ENCODE peak calls at places on chromosomes 3 and 15, in seven cellular contexts. B is tibial artery; H is HCT116; T is suprapubic skin; W is upper lobe of right lung; I is CD8-positive, alpha-beta memory T cell; V is CD4-positive, alpha-beta memory T cell. F is an unnamed sample.

GRCh38 chr3:36729204-36730056 is 34.9 kb downstream of the DCLK3 start:
- DNase-seq in V (peak; percentile 15), I (peak; percentile 15), T (no peak), H (peak; percentile 39), W (no peak), B (no peak), F (no peak)

GRCh38 chr3:156892701-156893100 is 66.5 kb downstream of the LEKR1 start:
- DNase-seq in H (peak; percentile 7), B (no peak), W (no peak), V (no peak), T (no peak), I (no peak), F (no peak)

GRCh38 chr15:36965561-36966342 is 134.6 kb downstream of the MEIS2 start:
- DNase-seq in T (no peak), I (no peak), V (no peak), B (no peak), W (no peak), H (no peak), F (no peak)

GRCh38 chr3:55697177-55697865 is 210.2 kb upstream of the WNT5A start:
- DNase-seq in B (no peak), W (no peak), V (no peak), I (no peak), T (no peak), H (no peak), F (no peak)

GRCh38 chr3:148077318-148077923 is 620.3 kb upstream of the AGTR1 start:
- DNase-seq in V (no peak), T (no peak), B (no peak), H (peak; percentile 26), I (no peak), W (no peak), F (no peak)

GRCh38 chr3:71010731-71011455 is 572.6 kb downstream of the FOXP1 start:
- DNase-seq in H (no peak), T (no peak), B (no peak), W (no peak), V (peak; percentile 72), I (peak; percentile 77), F (no peak)

GRCh38 chr15:63331456-63331855 is 50.2 kb downstream of the CA12 start:
- DNase-seq in I (no peak), T (no peak), W (no peak), B (no peak), V (no peak), H (no peak), F (no peak)

GRCh38 chr15:70806992-70807712 is 43.8 kb upstream of the UACA start:
- DNase-seq in H (no peak), I (no peak), B (peak; percentile 87), W (peak; percentile 72), T (no peak), V (no peak), F (peak; percentile 47)

GRCh38 chr15:41262571-41262970 is 31.5 kb downstream of the CHP1 start:
- DNase-seq in I (no peak), H (no peak), V (no peak), T (no peak), B (no peak), W (no peak), F (peak; percentile 4)

GRCh38 chr15:43974852-43975251 is 148.1 kb downstream of the WDR76 start:
- DNase-seq in H (no peak), I (no peak), W (no peak), B (no peak), V (no peak), T (no peak), F (no peak)

GRCh38 chr15:92810418-92811138 is 89.5 kb upstream of the CHD2 start:
- DNase-seq in V (no peak), I (no peak), B (peak; percentile 84), T (peak; percentile 77), H (no peak), W (peak; percentile 89), F (peak; percentile 84)

GRCh38 chr15:38389924-38390542 is 63.9 kb upstream of the FAM98B start:
- DNase-seq in I (peak; percentile 28), H (peak; percentile 37), W (peak; percentile 63), V (peak; percentile 34), B (peak; percentile 77), T (peak; percentile 71), F (no peak)

GRCh38 chr3:8658326-8659212 is 14.0 kb upstream of the SSUH2 start:
- DNase-seq in W (peak; percentile 89), V (no peak), I (no peak), H (no peak), T (peak; percentile 70), B (peak; percentile 91), F (peak; percentile 85)

DNA sequence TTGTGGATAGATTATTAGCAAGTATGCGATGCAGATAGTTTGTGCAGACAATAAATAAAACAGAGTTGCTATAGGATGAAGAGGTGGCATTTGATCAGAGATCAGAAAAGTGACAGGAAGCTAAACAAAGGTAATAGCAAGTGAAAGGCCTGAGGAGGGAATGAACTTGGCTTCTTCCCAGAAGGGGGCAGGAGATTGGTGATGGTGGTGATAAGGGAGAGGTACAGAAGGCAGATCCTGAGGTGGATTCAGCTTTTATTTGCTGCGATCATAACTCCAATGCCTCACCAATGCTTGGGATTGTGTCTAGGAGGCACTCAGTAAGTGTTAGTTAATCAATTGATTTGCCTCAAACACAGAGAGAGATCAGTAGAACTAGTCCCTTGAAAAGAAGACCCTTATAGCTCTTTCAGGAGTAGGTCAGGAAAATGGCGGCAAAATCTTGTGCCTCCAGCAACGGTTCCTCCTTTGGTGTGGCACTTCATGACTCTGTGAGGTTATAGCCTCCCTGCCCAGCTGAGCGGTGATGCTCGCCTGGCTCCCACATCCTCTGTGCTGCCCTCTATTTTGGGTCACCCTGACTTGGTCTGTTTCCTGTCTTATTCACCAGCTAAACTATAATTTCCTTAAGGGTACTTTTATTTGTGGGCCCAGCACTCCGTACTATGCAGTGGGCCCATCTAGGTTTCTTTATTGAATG is 37.5 kb downstream of the TGFBR2 start:
- DNase-seq in V (peak; percentile 60), T (no peak), W (no peak), B (no peak), I (peak; percentile 42), H (no peak), F (no peak)
- H3K4me1 ChIP-seq in V (peaks cover 99% of the 10 kb centered on the region), T (peaks cover 66% of the 10 kb centered on the region), W (peaks cover 96% of the 10 kb centered on the region), B (peaks cover 43% of the 10 kb centered on the region), I (peaks cover 98% of the 10 kb centered on the region), H (no peaks in the 10 kb centered on the region), F (peaks cover 7% of the 10 kb centered on the region)

GRCh38 chr3:155555479-155556065 is 189.3 kb downstream of the PLCH1 start:
- DNase-seq in B (no peak), I (peak; percentile 0), H (no peak), V (no peak), T (no peak), W (no peak), F (no peak)

GRCh38 chr3:155550386-155550785 is 194.5 kb downstream of the PLCH1 start:
- DNase-seq in I (no peak), H (no peak), W (no peak), B (no peak), T (no peak), V (no peak), F (no peak)

GRCh38 chr3:155556531-155556930 is 188.3 kb downstream of the PLCH1 start:
- DNase-seq in I (no peak), V (no peak), B (no peak), T (no peak), H (no peak), W (no peak), F (no peak)

GRCh38 chr3:155554777-155555445 is 190.0 kb downstream of the PLCH1 start:
- DNase-seq in B (no peak), W (no peak), V (peak; percentile 3), H (no peak), I (no peak), T (no peak), F (no peak)

DNA sequence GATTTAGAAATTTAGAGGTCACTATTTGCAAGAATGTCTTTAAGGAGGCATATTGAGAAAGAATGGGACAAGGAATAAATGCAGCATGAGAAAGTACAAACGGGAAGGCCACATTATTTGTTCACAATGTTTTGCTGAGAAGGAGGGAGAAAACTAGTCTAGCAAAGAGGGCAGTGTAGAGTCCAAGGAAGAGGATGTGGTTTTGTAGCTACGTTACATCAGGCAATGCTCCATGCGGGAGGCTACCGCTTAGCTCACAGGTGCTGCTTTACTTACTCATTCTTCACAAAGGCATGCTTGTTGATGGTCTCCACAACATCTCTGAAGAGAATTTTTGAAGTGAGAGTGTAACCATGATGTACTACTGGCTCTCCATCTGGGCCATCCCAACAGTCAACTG is 191.1 kb downstream of the PLCH1 start:
- DNase-seq in W (no peak), I (no peak), B (no peak), T (no peak), V (no peak), H (no peak), F (no peak)
- H3K27ac ChIP-seq in W (no peak overlapping the region), I (no peak overlapping the region), B (no peak overlapping the region), T (no peak overlapping the region), V (no peak overlapping the region), H (no peak overlapping the region), F (no peak overlapping the region)

DNA sequence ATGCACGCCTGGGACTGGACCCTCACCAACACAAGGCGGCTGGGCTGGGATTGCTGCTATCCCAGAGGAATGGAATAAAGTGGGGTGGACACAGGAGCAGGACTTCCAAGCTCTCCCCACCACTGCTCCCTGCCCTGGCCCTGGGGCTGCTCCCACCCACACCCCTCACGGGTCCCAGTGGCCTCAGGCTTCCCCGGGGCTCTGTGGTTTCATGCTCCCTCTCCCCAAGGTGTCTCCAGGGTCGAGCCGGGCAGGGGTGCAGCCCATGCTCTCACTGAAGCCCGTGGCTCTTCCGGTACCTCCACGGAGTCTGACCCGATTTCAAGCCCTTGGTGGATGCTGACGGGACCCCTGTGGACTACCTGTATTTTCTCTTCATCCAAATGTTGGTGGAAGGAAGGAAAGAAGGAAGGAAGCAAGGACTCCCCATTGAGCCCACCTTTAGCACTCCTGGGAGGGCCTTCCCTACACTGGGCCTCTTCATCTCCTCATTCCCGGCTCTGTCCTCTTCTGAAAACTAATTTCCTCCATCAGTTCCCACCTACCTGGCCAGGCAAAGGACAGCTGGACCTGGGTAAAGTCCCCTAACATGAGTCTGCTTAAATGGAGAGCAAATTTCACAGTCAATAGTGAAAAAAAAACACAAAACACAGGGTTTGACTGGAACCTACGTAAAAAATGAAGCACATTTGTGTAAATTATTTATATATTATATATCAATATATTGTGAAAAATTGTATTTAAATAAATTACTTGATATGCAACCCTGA is 44.0 kb upstream of the PCSK6 start:
- DNase-seq in B (no peak), H (no peak), I (no peak), W (no peak), V (no peak), T (no peak), F (no peak)
- H3K4me1 ChIP-seq in B (no peaks in the 10 kb centered on the region), H (peaks cover 10% of the 10 kb centered on the region), I (no peaks in the 10 kb centered on the region), W (peaks cover 2% of the 10 kb centered on the region), V (no peaks in the 10 kb centered on the region), T (peaks cover 4% of the 10 kb centered on the region), F (no peaks in the 10 kb centered on the region)

GRCh38 chr15:66706225-66706732 is 4.2 kb downstream of the SMAD6 start:
- DNase-seq in B (peak; percentile 72), T (no peak), W (no peak), H (no peak), V (no peak), I (no peak), F (no peak)

GRCh38 chr15:66703540-66703941 is 1.5 kb downstream of the SMAD6 start:
- DNase-seq in W (peak; percentile 77), V (peak; percentile 6), I (peak; percentile 17), H (no peak), T (no peak), B (no peak), F (no peak)

GRCh38 chr15:66705277-66705927 is 3.4 kb downstream of the SMAD6 start:
- DNase-seq in I (no peak), W (no peak), H (no peak), B (no peak), V (no peak), T (no peak), F (no peak)

GRCh38 chr15:66704019-66704782 is 2.2 kb downstream of the SMAD6 start:
- DNase-seq in I (peak; percentile 2), W (peak; percentile 70), T (no peak), H (no peak), B (no peak), V (no peak), F (no peak)

GRCh38 chr15:66704783-66705113 is 2.7 kb downstream of the SMAD6 start:
- DNase-seq in I (no peak), B (no peak), H (no peak), T (no peak), W (no peak), V (no peak), F (no peak)
- H3K27ac ChIP-seq in I (no peak overlapping the region), B (peak overlapping the region; percentile 86), H (no peak overlapping the region), T (no peak overlapping the region), W (peak overlapping the region; percentile 85), V (no peak overlapping the region), F (no peak overlapping the region)

F was measured in RWPE2.